ENCODE peak calls at places on chromosomes 7 and 10, in eight cellular contexts. K is NCI-H748 treated with DMSO at 0.1 percent for 48 hours; P is effector memory CD8-positive, alpha-beta T cell; D is lower lobe of right lung; T is nephron progenitor cell; X is iris pigment epithelial cell; C is naive thymus-derived CD8-positive, alpha-beta T cell; U is SK-N-DZ. A is an unnamed sample.
A peak's percentile ranks its signal among the peaks of the same experiment; 100 is the strongest.

GRCh38 chr10:132476146-132477065 is 61.2 kb upstream of the INPP5A start:
- DNase-seq in K (no peak), P (no peak), D (peak; percentile 19), T (peak; percentile 7), X (no peak), C (peak; percentile 36), U (no peak), A (no peak)

GRCh38 chr10:34205452-34205851 is 609.6 kb downstream of the PARD3 start:
- DNase-seq in K (no peak), P (no peak), D (peak; percentile 58), T (no peak), X (no peak), C (no peak), U (no peak), A (no peak)

GRCh38 chr10:69348824-69349541 is 67.7 kb downstream of the TACR2 start:
- DNase-seq in K (peak; percentile 66), P (no peak), D (no peak), T (no peak), X (peak; percentile 75), C (no peak), U (no peak), A (no peak)

GRCh38 chr7:159144756-159145543 is at the start of gene VIPR2:
- DNase-seq in K (no peak), P (peak; percentile 19), D (no peak), T (peak; percentile 49), X (no peak), C (no peak), U (no peak), A (no peak)

GRCh38 chr7:155470186-155470487 is 12.2 kb downstream of the EN2 start:
- DNase-seq in K (no peak), P (no peak), D (no peak), T (no peak), X (no peak), C (no peak), U (no peak), A (no peak)

GRCh38 chr7:23468721-23469149 is 1.6 kb downstream of the IGF2BP3 start:
- DNase-seq in K (no peak), P (no peak), D (no peak), T (peak; percentile 43), X (peak; percentile 25), C (no peak), U (peak; percentile 29), A (peak; percentile 42)

GRCh38 chr7:22851140-22851539 is 28.5 kb upstream of the TOMM7 start:
- DNase-seq in K (no peak), P (no peak), D (no peak), T (no peak), X (no peak), C (no peak), U (no peak), A (no peak)

GRCh38 chr7:34675749-34676374 is 17.8 kb downstream of the NPSR1 start:
- DNase-seq in K (no peak), P (no peak), D (no peak), T (peak; percentile 35), X (no peak), C (no peak), U (no peak), A (peak; percentile 62)

GRCh38 chr7:18552311-18552916 is 56.9 kb downstream of the HDAC9 start:
- DNase-seq in K (no peak), P (no peak), D (no peak), T (no peak), X (no peak), C (no peak), U (no peak), A (no peak)

GRCh38 chr7:132666786-132667185 is 90.5 kb upstream of the PLXNA4 start:
- DNase-seq in K (no peak), P (no peak), D (no peak), T (no peak), X (no peak), C (no peak), U (no peak), A (no peak)

GRCh38 chr10:70742537-70743429 is 42.4 kb downstream of the TBATA start:
- DNase-seq in K (no peak), P (no peak), D (peak; percentile 50), T (no peak), X (peak; percentile 61), C (no peak), U (no peak), A (no peak)

GRCh38 chr10:58651040-58651439 is 138.4 kb downstream of the BICC1 start:
- DNase-seq in K (peak; percentile 16), P (no peak), D (no peak), T (no peak), X (peak; percentile 75), C (no peak), U (peak; percentile 89), A (peak; percentile 41)

GRCh38 chr7:4479367-4480039 is 202.6 kb upstream of the FOXK1 start:
- DNase-seq in K (peak; percentile 53), P (no peak), D (no peak), T (peak; percentile 33), X (peak; percentile 65), C (no peak), U (peak; percentile 73), A (peak; percentile 80)

GRCh38 chr10:116886772-116887171 is 37.5 kb downstream of the ENO4 start:
- DNase-seq in K (no peak), P (no peak), D (no peak), T (no peak), X (no peak), C (no peak), U (no peak), A (no peak)

GRCh38 chr7:81447351-81447952 is 322.4 kb downstream of the HGF start:
- DNase-seq in K (peak; percentile 53), P (no peak), D (no peak), T (no peak), X (peak; percentile 80), C (no peak), U (peak; percentile 36), A (peak; percentile 82)

GRCh38 chr10:49135575-49136313 is 1.9 kb upstream of the FAM170B start:
- DNase-seq in K (no peak), P (no peak), D (no peak), T (no peak), X (peak; percentile 75), C (no peak), U (no peak), A (no peak)

GRCh38 chr7:28926871-28927597 is 31.1 kb downstream of the TRIL start:
- DNase-seq in K (peak; percentile 96), P (peak; percentile 48), D (peak; percentile 77), T (peak; percentile 54), X (peak; percentile 88), C (peak; percentile 71), U (peak; percentile 88), A (peak; percentile 90)

GRCh38 chr10:89959433-89960110 is 258.2 kb downstream of the KIF20B start:
- DNase-seq in K (no peak), P (no peak), D (no peak), T (no peak), X (no peak), C (no peak), U (peak; percentile 35), A (no peak)

GRCh38 chr7:150567168-150567567 is at the start of gene GIMAP4:
- DNase-seq in K (no peak), P (no peak), D (no peak), T (no peak), X (no peak), C (no peak), U (no peak), A (no peak)

GRCh38 chr10:86077871-86078638 is 288.5 kb downstream of the GRID1 start:
- DNase-seq in K (no peak), P (no peak), D (no peak), T (no peak), X (no peak), C (no peak), U (no peak), A (no peak)

A was measured in NCI-H82.